ENCODE peak calls at places on chromosome 7, in five cellular contexts. E is breast epithelium, Y is thyroid gland, X is HepG2, U is right lobe of liver. Q is an unnamed sample.

GRCh38 chr7:111091623-111092370 is 870 bp downstream of the LRRN3 start:
- DNase-seq in U (no peak), X (no peak), E (no peak), Y (no peak), Q (no peak)

GRCh38 chr7:131336956-131337355 is 9.3 kb downstream of the MKLN1 start:
- DNase-seq in Y (no peak), E (no peak), X (peak), U (no peak), Q (no peak)

GRCh38 chr7:123616244-123616643 is 14.6 kb downstream of the ASB15 start:
- DNase-seq in Y (no peak), E (no peak), X (no peak), U (no peak), Q (no peak)

GRCh38 chr7:155167706-155168365 is 97.7 kb downstream of the HTR5A start:
- DNase-seq in U (no peak), Y (no peak), X (no peak), E (no peak), Q (no peak)

GRCh38 chr7:18384491-18385143 is 110.9 kb upstream of the HDAC9 start:
- DNase-seq in Y (no peak), U (no peak), E (no peak), X (no peak), Q (no peak)

GRCh38 chr7:149790146-149790548 is 16.8 kb upstream of the ZNF467 start:
- DNase-seq in U (no peak), E (peak), Y (peak), X (no peak), Q (no peak)

GRCh38 chr7:1893025-1893424 is 222.9 kb downstream of the ELFN1 start:
- DNase-seq in Y (no peak), E (no peak), U (no peak), X (no peak), Q (no peak)

GRCh38 chr7:113664867-113665266 is 253.9 kb downstream of the PPP1R3A start:
- DNase-seq in E (no peak), U (no peak), X (no peak), Y (no peak), Q (no peak)

DNA sequence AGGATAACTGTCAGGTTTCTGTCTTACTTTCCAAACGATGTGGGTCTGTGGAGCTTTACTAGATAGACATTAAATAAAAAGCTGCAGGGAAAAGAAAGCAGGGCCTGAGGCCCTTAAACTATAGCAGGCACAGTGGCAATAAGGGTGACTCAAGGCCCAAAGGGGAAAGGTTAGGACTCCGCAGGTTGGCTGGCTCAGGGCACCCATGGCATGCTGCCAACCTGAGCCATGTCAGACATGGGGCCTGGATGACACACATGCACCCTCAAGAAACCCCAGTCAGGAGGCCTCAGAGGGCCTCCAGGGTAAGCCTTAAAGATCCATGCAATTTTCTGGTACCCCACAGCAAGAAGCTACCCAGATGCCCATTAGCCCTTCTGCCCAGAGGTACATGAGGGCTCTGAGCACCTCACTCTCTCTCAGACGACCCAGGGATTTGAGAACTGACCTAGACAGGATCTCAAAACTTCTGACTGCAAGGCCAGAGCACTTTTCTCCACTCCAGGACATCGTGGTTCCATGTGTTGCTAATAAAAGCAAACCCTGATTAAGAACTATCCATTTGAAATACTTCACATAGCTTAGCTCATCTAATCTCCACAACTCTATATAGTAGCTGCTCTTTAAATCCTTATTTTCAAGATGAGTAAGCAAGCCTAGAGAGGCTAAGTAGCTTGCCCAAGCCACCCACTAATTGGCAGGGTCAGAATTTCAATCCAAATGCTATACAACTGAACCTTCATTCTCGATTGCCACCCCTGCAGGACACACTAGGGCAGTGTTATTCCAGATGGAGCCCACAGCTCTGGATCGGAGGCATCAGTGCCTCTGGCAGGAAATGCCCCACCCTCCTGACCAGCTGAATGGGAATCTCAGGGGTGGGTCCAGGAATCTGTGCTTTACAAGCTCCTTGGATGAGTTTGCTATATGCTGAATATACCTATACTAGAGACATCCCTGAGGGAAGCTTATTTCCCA is 132.5 kb upstream of the EFCAB10 start:
- DNase-seq in Y (no peak), E (no peak), U (no peak), X (no peak), Q (no peak)
- TF ChIP-seq CTCF in Y (no peak), E (no peak), U (no peak), X (no peak), Q (no peak)

GRCh38 chr7:48244902-48245301 is 73.6 kb downstream of the ABCA13 start:
- DNase-seq in U (no peak), X (no peak), Y (peak), E (no peak), Q (no peak)
- H3K27ac ChIP-seq in U (no peak), X (no peak), Y (peak), E (no peak), Q (no peak)

DNA sequence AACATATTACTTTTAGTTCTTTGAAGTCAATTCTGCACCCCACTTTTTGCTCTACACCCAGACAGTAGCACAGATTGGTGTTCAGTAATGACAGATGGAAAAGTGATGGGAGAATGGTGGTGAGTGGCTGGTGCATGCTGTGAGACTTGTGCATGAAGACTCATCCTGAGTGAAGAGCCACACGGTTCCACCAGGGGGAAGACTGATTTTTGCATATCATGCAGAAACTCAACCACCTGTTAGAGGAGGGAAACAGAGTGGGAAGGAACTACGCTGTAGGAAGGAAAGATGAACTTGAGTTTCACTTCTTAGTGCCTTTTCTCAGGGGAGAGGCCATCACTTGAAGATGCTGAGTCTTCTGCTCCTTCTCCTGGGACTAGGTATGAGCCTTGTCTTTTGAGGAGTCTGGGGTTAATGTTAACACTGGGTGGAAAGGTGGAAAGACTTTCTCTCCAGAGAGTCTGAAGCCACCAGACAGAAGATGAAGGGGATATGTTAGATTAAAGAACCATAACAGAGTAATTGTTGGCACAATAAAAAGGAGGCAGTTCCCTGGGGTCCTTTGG is 9.3 kb upstream of the PRSS1 start:
- DNase-seq in E (no peak), Y (no peak), X (no peak), U (no peak), Q (no peak)
- TF ChIP-seq CTCF in E (no peak), Y (no peak), X (no peak), U (no peak), Q (no peak)

DNA sequence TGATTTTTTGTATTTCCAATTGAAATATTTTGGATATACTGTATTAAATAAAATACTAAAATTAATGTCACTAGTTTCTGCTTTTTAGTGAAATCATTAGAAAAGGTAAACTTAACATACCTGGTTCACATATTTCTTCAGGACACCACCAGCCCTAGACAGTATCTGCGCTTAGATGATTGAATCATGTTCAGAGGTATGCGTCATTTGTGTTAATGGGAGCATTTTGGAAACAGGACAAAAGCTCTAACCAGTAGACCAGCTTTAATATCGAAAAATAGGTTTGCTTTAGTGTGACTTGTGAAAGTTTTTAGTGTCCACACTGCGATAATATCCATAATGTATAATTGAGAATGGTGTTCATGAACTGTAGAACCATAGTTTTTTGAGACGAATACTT is 47.1 kb downstream of the DNAJB6 start:
- DNase-seq in X (no peak), E (no peak), Y (no peak), U (no peak), Q (no peak)
- H3K27ac ChIP-seq in X (no peak), E (no peak), Y (no peak), U (no peak), Q (no peak)

DNA sequence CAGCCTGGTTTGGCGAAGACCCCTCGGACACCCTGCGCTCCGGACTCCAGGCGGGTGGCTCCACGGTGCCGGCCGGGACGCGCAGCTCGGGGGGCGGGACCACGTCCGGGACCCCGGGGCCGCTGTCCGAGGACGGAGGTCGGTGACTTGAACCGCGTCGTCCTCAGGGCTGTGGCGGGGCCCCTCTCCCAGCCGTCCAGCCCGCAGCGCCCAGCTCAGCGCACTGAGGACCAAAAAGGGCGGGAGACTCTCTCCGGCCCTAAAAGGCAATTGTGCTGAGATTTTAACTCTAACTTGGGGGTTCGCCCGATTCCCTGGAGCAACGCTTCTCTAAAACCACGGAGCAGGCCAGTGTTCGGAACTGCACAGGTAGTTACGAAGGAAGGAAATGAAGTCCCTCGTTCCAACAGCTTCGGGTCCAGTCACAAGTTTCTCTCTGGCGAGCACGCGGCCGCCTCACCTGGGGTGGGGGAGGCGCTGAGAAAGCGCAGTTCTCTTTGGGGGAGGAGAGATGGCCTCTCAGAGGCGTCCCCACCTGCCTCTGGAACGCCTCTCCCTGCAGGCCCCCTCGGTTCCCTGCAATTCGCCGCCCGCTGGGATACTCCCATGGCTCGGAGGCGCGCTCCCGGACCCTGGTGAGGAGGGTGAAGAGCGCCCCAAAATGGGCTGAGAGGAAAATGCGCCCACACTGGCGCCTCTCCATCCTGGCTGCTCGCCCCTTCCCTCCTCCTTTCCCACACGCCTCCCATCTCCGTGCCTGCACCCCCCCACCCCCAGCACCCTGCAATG is 352.7 kb downstream of the DNAJB6 start:
- DNase-seq in X (no peak), Y (no peak), U (no peak), E (no peak), Q (no peak)
- TF ChIP-seq CTCF in X (no peak), Y (no peak), U (no peak), E (no peak), Q (no peak)

GRCh38 chr7:73830618-73830871 is 251 bp upstream of the CLDN4 start:
- DNase-seq in X (no peak), Y (no peak), U (no peak), E (no peak), Q (no peak)
- H3K27ac ChIP-seq in X (peak), Y (peak), U (no peak), E (peak), Q (no peak)

GRCh38 chr7:70588610-70589009 is 543.3 kb upstream of the GALNT17 start:
- DNase-seq in U (no peak), X (no peak), E (no peak), Y (no peak), Q (no peak)
- TF ChIP-seq CTCF in U (no peak), X (no peak), E (no peak), Y (no peak), Q (no peak)

DNA sequence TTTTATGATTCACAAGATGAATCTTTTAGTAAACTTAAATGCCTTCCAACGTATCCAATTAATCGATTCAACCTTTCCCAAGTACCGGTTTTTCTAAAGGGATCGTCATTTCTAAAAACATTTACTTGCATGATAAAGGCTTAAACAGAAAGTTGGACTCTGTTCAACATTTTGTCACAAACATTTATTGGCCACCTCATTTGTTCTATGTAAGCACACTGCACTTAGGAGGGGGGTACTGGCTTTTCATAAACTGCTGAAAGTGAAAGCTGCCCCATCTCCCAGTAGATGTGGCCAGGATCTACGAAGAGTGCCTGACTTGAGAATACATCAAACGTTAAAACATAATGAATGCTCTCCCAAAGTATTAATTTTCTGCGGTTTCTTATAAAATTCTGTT is 37.3 kb upstream of the LAMB4 start:
- DNase-seq in U (no peak), E (no peak), X (no peak), Y (no peak), Q (no peak)
- H3K27ac ChIP-seq in U (no peak), E (no peak), X (no peak), Y (no peak), Q (no peak)

GRCh38 chr7:127546313-127546712 is 39.1 kb downstream of the GCC1 start:
- DNase-seq in U (no peak), E (no peak), X (no peak), Y (no peak), Q (no peak)

GRCh38 chr7:127551941-127552340 is 33.5 kb downstream of the GCC1 start:
- DNase-seq in X (no peak), U (no peak), Y (no peak), E (no peak), Q (no peak)

GRCh38 chr7:127550247-127550646 is 35.1 kb downstream of the GCC1 start:
- DNase-seq in U (no peak), Y (no peak), E (no peak), X (no peak), Q (no peak)
- TF ChIP-seq CTCF in U (no peak), Y (no peak), E (no peak), X (no peak), Q (no peak)

GRCh38 chr7:74026406-74027123 is 1.4 kb upstream of the ELN start:
- DNase-seq in X (peak), E (peak), Y (peak), U (peak), Q (peak)
- H3K27ac ChIP-seq in X (no peak), E (peak), Y (peak), U (no peak), Q (no peak)